ENCODE peak calls at places on chromosomes 5 and 9, in five cellular contexts. J is HEK293T, A is T1000, S is DMS79 treated with DMSO at 0.1 percent for 48 hours, P is fibroblast of mammary gland. N is an unnamed sample.

GRCh38 chr5:169296456-169297220 is 4.3 kb downstream of the SLIT3 start:
- DNase-seq in S (peak; percentile 73), P (peak; percentile 83), A (peak; percentile 35), J (no peak), N (no peak)

GRCh38 chr9:128254855-128255759 is 20.7 kb downstream of the GOLGA2 start:
- DNase-seq in S (no peak), A (no peak), P (peak; percentile 42), J (peak; percentile 82), N (peak; percentile 40)

GRCh38 chr5:179452356-179453230 is 97.8 kb upstream of the RUFY1 start:
- DNase-seq in S (no peak), A (no peak), J (no peak), P (no peak), N (no peak)

GRCh38 chr5:8843766-8844165 is 702.1 kb downstream of the SEMA5A start:
- DNase-seq in S (peak; percentile 96), J (no peak), P (peak; percentile 91), A (no peak), N (peak; percentile 46)

GRCh38 chr5:157020508-157021213 is 38.3 kb downstream of the HAVCR1 start:
- DNase-seq in S (no peak), J (no peak), A (no peak), P (no peak), N (no peak)

GRCh38 chr5:137078171-137078665 is 420.9 kb downstream of the SPOCK1 start:
- DNase-seq in A (no peak), J (no peak), P (peak; percentile 17), S (no peak), N (peak; percentile 89)

GRCh38 chr5:150503386-150503785 is 4.5 kb upstream of the NDST1 start:
- DNase-seq in A (no peak), J (no peak), P (no peak), S (no peak), N (no peak)

GRCh38 chr5:98954392-98955028 is 25.7 kb upstream of the CHD1 start:
- DNase-seq in P (no peak), S (no peak), A (no peak), J (no peak), N (no peak)

GRCh38 chr9:126708178-126708577 is 94.5 kb downstream of the LMX1B start:
- DNase-seq in S (no peak), P (no peak), A (no peak), J (peak; percentile 2), N (no peak)

GRCh38 chr5:134637106-134637721 is 4.6 kb upstream of the SAR1B start:
- DNase-seq in P (no peak), J (no peak), S (peak; percentile 20), A (no peak), N (no peak)

GRCh38 chr9:36137392-36138004 is 965 bp downstream of the GLIPR2 start:
- DNase-seq in A (no peak), S (peak; percentile 20), P (peak; percentile 33), J (no peak), N (no peak)

GRCh38 chr5:172733179-172733973 is 37.6 kb downstream of the DUSP1 start:
- DNase-seq in S (no peak), J (no peak), A (peak; percentile 71), P (peak; percentile 99), N (peak; percentile 93)

GRCh38 chr9:22528485-22528884 is 81.9 kb downstream of the DMRTA1 start:
- DNase-seq in S (no peak), J (no peak), P (peak; percentile 56), A (no peak), N (peak; percentile 45)

GRCh38 chr5:125348221-125348692 is 601.8 kb upstream of the ZNF608 start:
- DNase-seq in A (no peak), P (peak; percentile 84), J (no peak), S (no peak), N (no peak)

GRCh38 chr9:135533674-135534073 is 12.3 kb upstream of the OBP2A start:
- DNase-seq in J (no peak), A (no peak), S (no peak), P (no peak), N (no peak)

GRCh38 chr5:181111010-181111409 is 20.0 kb downstream of the OR2V1 start:
- DNase-seq in J (no peak), P (no peak), S (no peak), A (no peak), N (no peak)

GRCh38 chr9:84317563-84317962 is 23.0 kb downstream of the SLC28A3 start:
- DNase-seq in S (no peak), A (no peak), J (no peak), P (no peak), N (no peak)

GRCh38 chr9:34072868-34073590 is 24.3 kb upstream of the UBAP2 start:
- DNase-seq in S (peak; percentile 84), A (no peak), J (no peak), P (peak; percentile 87), N (peak; percentile 64)

GRCh38 chr9:136570916-136571315 is 25.1 kb upstream of the NOTCH1 start:
- DNase-seq in J (no peak), A (no peak), S (no peak), P (no peak), N (no peak)

GRCh38 chr9:19788152-19788551 is 685 bp downstream of the SLC24A2 start:
- DNase-seq in P (no peak), J (peak; percentile 55), A (no peak), S (no peak), N (no peak)

GRCh38 chr5:153907170-153907775 is 131.4 kb downstream of the FAM114A2 start:
- DNase-seq in A (no peak), S (no peak), P (peak; percentile 6), J (no peak), N (no peak)

GRCh38 chr9:14133394-14133793 is 180.5 kb downstream of the NFIB start:
- DNase-seq in A (no peak), S (no peak), J (no peak), P (no peak), N (no peak)

GRCh38 chr5:42800748-42801330 is 10.9 kb downstream of the SELENOP start:
- DNase-seq in P (no peak), J (no peak), A (no peak), S (no peak), N (no peak)

GRCh38 chr5:1280177-1281037 is 14.5 kb downstream of the TERT start:
- DNase-seq in S (no peak), A (no peak), J (no peak), P (no peak), N (no peak)

GRCh38 chr5:159905496-159905895 is 10.8 kb upstream of the ADRA1B start:
- DNase-seq in J (no peak), A (peak; percentile 46), S (no peak), P (peak; percentile 93), N (peak; percentile 100)

GRCh38 chr9:85185486-85186217 is 516.1 kb downstream of the NTRK2 start:
- DNase-seq in J (no peak), A (no peak), P (no peak), S (no peak), N (no peak)

GRCh38 chr5:107670927-107671741 is at the start of gene EFNA5:
- DNase-seq in A (peak; percentile 33), P (peak; percentile 48), S (peak; percentile 29), J (no peak), N (no peak)

GRCh38 chr9:88534456-88535225 is at the start of gene NXNL2:
- DNase-seq in J (peak; percentile 88), A (peak; percentile 97), P (peak; percentile 67), S (no peak), N (no peak)

GRCh38 chr9:95736370-95736769 is 139.1 kb upstream of the ERCC6L2 start:
- DNase-seq in P (no peak), A (no peak), J (peak; percentile 60), S (no peak), N (no peak)

GRCh38 chr9:105405514-105406131 is 42.2 kb upstream of the FSD1L start:
- DNase-seq in J (no peak), P (no peak), S (peak; percentile 5), A (no peak), N (peak; percentile 43)

GRCh38 chr9:79382468-79382867 is 189.3 kb upstream of the TLE4 start:
- DNase-seq in J (no peak), P (no peak), S (no peak), A (no peak), N (peak; percentile 27)

GRCh38 chr5:32202394-32202793 is 28.3 kb upstream of the GOLPH3 start:
- DNase-seq in J (no peak), A (no peak), S (no peak), P (peak; percentile 77), N (no peak)

GRCh38 chr9:32578976-32579375 is 6.0 kb upstream of the NDUFB6 start:
- DNase-seq in A (no peak), S (no peak), P (no peak), J (no peak), N (no peak)